ENCODE peak calls at places on chromosomes 3 and 15, in six cellular contexts. One of them, this sample, is unnamed.
A peak's percentile ranks its signal among the peaks of the same experiment; 100 is the strongest.

GRCh38 chr3:156226676-156227420 is 106.5 kb downstream of the KCNAB1 start:
- DNase-seq in astrocyte: no peak
- DNase-seq in Panc1: no peak
- DNase-seq in neural progenitor cell: no peak
- DNase-seq in kidney: no peak
- DNase-seq in thyroid gland: no peak
- DNase-seq in this sample: no peak

GRCh38 chr3:44160818-44161217 is 80.9 kb upstream of the TOPAZ1 start:
- DNase-seq in astrocyte: no peak
- DNase-seq in Panc1: no peak
- DNase-seq in neural progenitor cell: no peak
- DNase-seq in kidney: no peak
- DNase-seq in thyroid gland: no peak
- DNase-seq in this sample: no peak

GRCh38 chr15:60213377-60214010 is 184.3 kb downstream of the ANXA2 start:
- DNase-seq in astrocyte: no peak
- DNase-seq in Panc1: no peak
- DNase-seq in neural progenitor cell: no peak
- DNase-seq in kidney: no peak
- DNase-seq in thyroid gland: no peak
- DNase-seq in this sample: no peak

GRCh38 chr3:114627760-114628159 is 333.9 kb downstream of the TIGIT start:
- DNase-seq in astrocyte: no peak
- DNase-seq in Panc1: no peak
- DNase-seq in neural progenitor cell: no peak
- DNase-seq in kidney: peak; percentile 54
- DNase-seq in thyroid gland: peak; percentile 7
- DNase-seq in this sample: no peak

GRCh38 chr3:77460326-77460725 is 420.4 kb downstream of the ROBO2 start:
- DNase-seq in astrocyte: peak; percentile 76
- DNase-seq in Panc1: no peak
- DNase-seq in neural progenitor cell: no peak
- DNase-seq in kidney: no peak
- DNase-seq in thyroid gland: no peak
- DNase-seq in this sample: no peak

GRCh38 chr3:112900088-112900487 is 53.4 kb upstream of the CD200R1L start:
- DNase-seq in astrocyte: no peak
- DNase-seq in Panc1: no peak
- DNase-seq in neural progenitor cell: no peak
- DNase-seq in kidney: no peak
- DNase-seq in thyroid gland: no peak
- DNase-seq in this sample: no peak

GRCh38 chr15:32687556-32687955 is 30.2 kb upstream of the GREM1 start:
- DNase-seq in astrocyte: peak; percentile 79
- DNase-seq in Panc1: no peak
- DNase-seq in neural progenitor cell: no peak
- DNase-seq in kidney: no peak
- DNase-seq in thyroid gland: no peak
- DNase-seq in this sample: no peak

GRCh38 chr3:165518346-165518745 is 318.9 kb downstream of the BCHE start:
- DNase-seq in astrocyte: peak; percentile 14
- DNase-seq in Panc1: no peak
- DNase-seq in neural progenitor cell: no peak
- DNase-seq in kidney: no peak
- DNase-seq in thyroid gland: no peak
- DNase-seq in this sample: no peak

GRCh38 chr3:24145981-24146822 is 201.1 kb downstream of the NR1D2 start:
- DNase-seq in astrocyte: peak; percentile 86
- DNase-seq in Panc1: no peak
- DNase-seq in neural progenitor cell: no peak
- DNase-seq in kidney: no peak
- DNase-seq in thyroid gland: no peak
- DNase-seq in this sample: no peak

GRCh38 chr3:131794766-131795381 is 239.9 kb downstream of the CPNE4 start:
- DNase-seq in astrocyte: peak; percentile 34
- DNase-seq in Panc1: peak; percentile 39
- DNase-seq in neural progenitor cell: peak; percentile 66
- DNase-seq in kidney: no peak
- DNase-seq in thyroid gland: peak; percentile 21
- DNase-seq in this sample: no peak

GRCh38 chr3:41323860-41324259 is 124.6 kb downstream of the CTNNB1 start:
- DNase-seq in astrocyte: no peak
- DNase-seq in Panc1: no peak
- DNase-seq in neural progenitor cell: no peak
- DNase-seq in kidney: no peak
- DNase-seq in thyroid gland: no peak
- DNase-seq in this sample: no peak

GRCh38 chr15:73982251-73982962 is 9.7 kb downstream of the STOML1 start:
- DNase-seq in astrocyte: peak; percentile 92
- DNase-seq in Panc1: no peak
- DNase-seq in neural progenitor cell: no peak
- DNase-seq in kidney: peak; percentile 96
- DNase-seq in thyroid gland: peak; percentile 94
- DNase-seq in this sample: peak; percentile 83

GRCh38 chr3:55709411-55709997 is 222.4 kb upstream of the WNT5A start:
- DNase-seq in astrocyte: no peak
- DNase-seq in Panc1: no peak
- DNase-seq in neural progenitor cell: no peak
- DNase-seq in kidney: no peak
- DNase-seq in thyroid gland: no peak
- DNase-seq in this sample: no peak

GRCh38 chr3:45987368-45988099 is 8.1 kb downstream of the FYCO1 start:
- DNase-seq in astrocyte: peak; percentile 51
- DNase-seq in Panc1: no peak
- DNase-seq in neural progenitor cell: no peak
- DNase-seq in kidney: no peak
- DNase-seq in thyroid gland: peak; percentile 57
- DNase-seq in this sample: no peak

GRCh38 chr3:71240035-71240434 is 343.5 kb downstream of the FOXP1 start:
- DNase-seq in astrocyte: no peak
- DNase-seq in Panc1: no peak
- DNase-seq in neural progenitor cell: no peak
- DNase-seq in kidney: no peak
- DNase-seq in thyroid gland: no peak
- DNase-seq in this sample: no peak

GRCh38 chr3:142356818-142357217 is 91.0 kb downstream of the XRN1 start:
- DNase-seq in astrocyte: no peak
- DNase-seq in Panc1: no peak
- DNase-seq in neural progenitor cell: no peak
- DNase-seq in kidney: no peak
- DNase-seq in thyroid gland: no peak
- DNase-seq in this sample: no peak

GRCh38 chr3:57164217-57164605 is 942 bp downstream of the IL17RD start:
- DNase-seq in astrocyte: no peak
- DNase-seq in Panc1: no peak
- DNase-seq in neural progenitor cell: no peak
- DNase-seq in kidney: peak; percentile 81
- DNase-seq in thyroid gland: peak; percentile 61
- DNase-seq in this sample: peak; percentile 34

GRCh38 chr3:85560088-85560790 is 601.5 kb downstream of the CADM2 start:
- DNase-seq in astrocyte: peak; percentile 84
- DNase-seq in Panc1: no peak
- DNase-seq in neural progenitor cell: no peak
- DNase-seq in kidney: no peak
- DNase-seq in thyroid gland: peak; percentile 2
- DNase-seq in this sample: no peak

GRCh38 chr3:33645060-33645841 is 72.8 kb downstream of the CLASP2 start:
- DNase-seq in astrocyte: peak; percentile 49
- DNase-seq in Panc1: no peak
- DNase-seq in neural progenitor cell: peak; percentile 12
- DNase-seq in kidney: no peak
- DNase-seq in thyroid gland: no peak
- DNase-seq in this sample: no peak

GRCh38 chr3:48555231-48555948 is 1.2 kb downstream of the PFKFB4 start:
- DNase-seq in astrocyte: no peak
- DNase-seq in Panc1: no peak
- DNase-seq in neural progenitor cell: no peak
- DNase-seq in kidney: no peak
- DNase-seq in thyroid gland: peak; percentile 26
- DNase-seq in this sample: no peak

GRCh38 chr15:93034512-93034911 is 54.5 kb downstream of the RGMA start:
- DNase-seq in astrocyte: no peak
- DNase-seq in Panc1: no peak
- DNase-seq in neural progenitor cell: no peak
- DNase-seq in kidney: peak; percentile 21
- DNase-seq in thyroid gland: no peak
- DNase-seq in this sample: no peak

GRCh38 chr3:72655758-72656157 is 192.5 kb downstream of the SHQ1 start:
- DNase-seq in astrocyte: no peak
- DNase-seq in Panc1: no peak
- DNase-seq in neural progenitor cell: no peak
- DNase-seq in kidney: no peak
- DNase-seq in thyroid gland: no peak
- DNase-seq in this sample: no peak

GRCh38 chr3:18422972-18423371 is 2.2 kb downstream of the SATB1 start:
- DNase-seq in astrocyte: no peak
- DNase-seq in Panc1: no peak
- DNase-seq in neural progenitor cell: peak; percentile 7
- DNase-seq in kidney: no peak
- DNase-seq in thyroid gland: no peak
- DNase-seq in this sample: no peak

GRCh38 chr3:18425641-18426403 is 683 bp upstream of the SATB1 start:
- DNase-seq in astrocyte: no peak
- DNase-seq in Panc1: no peak
- DNase-seq in neural progenitor cell: peak; percentile 73
- DNase-seq in kidney: peak; percentile 88
- DNase-seq in thyroid gland: peak; percentile 86
- DNase-seq in this sample: peak; percentile 68

GRCh38 chr3:18424862-18425640 is at the start of gene SATB1:
- DNase-seq in astrocyte: peak; percentile 55
- DNase-seq in Panc1: no peak
- DNase-seq in neural progenitor cell: peak; percentile 90
- DNase-seq in kidney: peak; percentile 95
- DNase-seq in thyroid gland: peak; percentile 92
- DNase-seq in this sample: peak; percentile 88

GRCh38 chr3:18423401-18424212 is 1.5 kb downstream of the SATB1 start:
- DNase-seq in astrocyte: peak; percentile 54
- DNase-seq in Panc1: no peak
- DNase-seq in neural progenitor cell: peak; percentile 41
- DNase-seq in kidney: peak; percentile 43
- DNase-seq in thyroid gland: peak; percentile 54
- DNase-seq in this sample: peak; percentile 50

GRCh38 chr3:18424213-18424861 is 802 bp downstream of the SATB1 start:
- DNase-seq in astrocyte: no peak
- DNase-seq in Panc1: no peak
- DNase-seq in neural progenitor cell: peak; percentile 56
- DNase-seq in kidney: peak; percentile 67
- DNase-seq in thyroid gland: peak; percentile 23
- DNase-seq in this sample: no peak
- TF ChIP-seq CTCF in astrocyte: no peak
- TF ChIP-seq CTCF in Panc1: no peak
- TF ChIP-seq CTCF in neural progenitor cell: no peak
- TF ChIP-seq CTCF in kidney: no peak
- TF ChIP-seq CTCF in thyroid gland: no peak
- TF ChIP-seq CTCF in this sample: no peak

GRCh38 chr3:136931587-136931986 is 26.2 kb upstream of the IL20RB start:
- DNase-seq in astrocyte: no peak
- DNase-seq in Panc1: no peak
- DNase-seq in neural progenitor cell: no peak
- DNase-seq in kidney: no peak
- DNase-seq in thyroid gland: no peak
- DNase-seq in this sample: peak; percentile 26
- H3K4me3 ChIP-seq in astrocyte: no peak overlapping the region
- H3K4me3 ChIP-seq in Panc1: no peak overlapping the region
- H3K4me3 ChIP-seq in neural progenitor cell: no peak overlapping the region
- H3K4me3 ChIP-seq in kidney: no peak overlapping the region
- H3K4me3 ChIP-seq in thyroid gland: no peak overlapping the region
- H3K4me3 ChIP-seq in this sample: no peak overlapping the region

GRCh38 chr3:11305509-11305908 is 33.3 kb downstream of the ATG7 start:
- DNase-seq in astrocyte: no peak
- DNase-seq in Panc1: no peak
- DNase-seq in neural progenitor cell: no peak
- DNase-seq in kidney: no peak
- DNase-seq in thyroid gland: peak; percentile 5
- DNase-seq in this sample: no peak

GRCh38 chr3:11306815-11307589 is 34.8 kb downstream of the ATG7 start:
- DNase-seq in astrocyte: peak; percentile 68
- DNase-seq in Panc1: no peak
- DNase-seq in neural progenitor cell: no peak
- DNase-seq in kidney: no peak
- DNase-seq in thyroid gland: peak; percentile 62
- DNase-seq in this sample: no peak

GRCh38 chr3:11304160-11304559 is 32.0 kb downstream of the ATG7 start:
- DNase-seq in astrocyte: no peak
- DNase-seq in Panc1: no peak
- DNase-seq in neural progenitor cell: no peak
- DNase-seq in kidney: no peak
- DNase-seq in thyroid gland: no peak
- DNase-seq in this sample: no peak

GRCh38 chr3:11300970-11301369 is 28.8 kb downstream of the ATG7 start:
- DNase-seq in astrocyte: peak; percentile 24
- DNase-seq in Panc1: no peak
- DNase-seq in neural progenitor cell: no peak
- DNase-seq in kidney: no peak
- DNase-seq in thyroid gland: no peak
- DNase-seq in this sample: no peak

GRCh38 chr3:11302444-11302843 is 30.2 kb downstream of the ATG7 start:
- DNase-seq in astrocyte: no peak
- DNase-seq in Panc1: no peak
- DNase-seq in neural progenitor cell: no peak
- DNase-seq in kidney: no peak
- DNase-seq in thyroid gland: no peak
- DNase-seq in this sample: no peak
- H3K36me3 ChIP-seq in astrocyte: peaks cover 30% of the 10 kb centered on the region
- H3K36me3 ChIP-seq in Panc1: peaks cover 8% of the 10 kb centered on the region
- H3K36me3 ChIP-seq in neural progenitor cell: no peaks in the 10 kb centered on the region
- H3K36me3 ChIP-seq in kidney: peaks cover 11% of the 10 kb centered on the region
- H3K36me3 ChIP-seq in thyroid gland: peaks cover 7% of the 10 kb centered on the region
- H3K36me3 ChIP-seq in this sample: no peaks in the 10 kb centered on the region

DNA sequence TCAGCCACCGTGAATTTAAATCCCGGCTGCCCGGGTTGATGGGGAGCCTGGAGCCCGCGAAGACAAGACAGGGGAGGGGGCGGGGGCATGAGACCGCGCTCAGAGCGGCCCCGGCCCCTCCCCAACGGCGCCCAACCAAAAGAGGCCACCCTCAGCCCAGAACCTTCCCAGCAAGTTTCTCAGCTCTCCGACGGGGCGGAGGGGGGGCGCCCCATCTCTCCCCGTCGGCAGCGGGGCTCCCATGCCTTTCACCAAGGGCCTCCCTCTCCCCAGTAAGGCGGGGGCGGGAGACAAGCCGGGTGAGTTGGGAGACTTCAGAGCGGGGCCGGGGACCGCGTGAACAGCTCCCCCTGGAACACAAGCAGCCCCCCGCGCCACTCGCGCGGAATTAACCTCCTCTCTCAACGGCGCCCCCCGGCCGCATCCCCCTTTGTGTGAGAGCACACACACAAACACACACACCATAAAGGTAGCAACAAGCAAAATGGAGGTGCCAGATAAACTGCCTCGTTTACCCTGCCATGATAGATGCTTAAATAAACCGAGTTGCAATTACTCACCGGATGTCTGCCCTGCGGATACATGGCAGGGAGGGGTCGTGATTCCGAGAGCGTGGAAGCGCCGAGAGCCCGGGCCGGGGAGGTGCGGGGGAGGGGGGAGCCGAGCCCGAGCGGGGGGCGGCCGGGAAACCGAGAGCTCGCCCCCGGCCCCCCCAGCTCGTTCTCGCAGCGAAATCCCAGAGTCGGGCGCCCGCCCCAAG is 1.3 kb downstream of the TLE3 start:
- DNase-seq in astrocyte: no peak
- DNase-seq in Panc1: no peak
- DNase-seq in neural progenitor cell: no peak
- DNase-seq in kidney: peak; percentile 86
- DNase-seq in thyroid gland: peak; percentile 57
- DNase-seq in this sample: peak; percentile 79
- TF ChIP-seq CTCF in astrocyte: no peak
- TF ChIP-seq CTCF in Panc1: no peak
- TF ChIP-seq CTCF in neural progenitor cell: no peak
- TF ChIP-seq CTCF in kidney: no peak
- TF ChIP-seq CTCF in thyroid gland: no peak
- TF ChIP-seq CTCF in this sample: no peak

GRCh38 chr3:50450135-50450911 is 53.1 kb downstream of the CACNA2D2 start:
- DNase-seq in astrocyte: peak; percentile 71
- DNase-seq in Panc1: no peak
- DNase-seq in neural progenitor cell: peak; percentile 56
- DNase-seq in kidney: peak; percentile 91
- DNase-seq in thyroid gland: peak; percentile 91
- DNase-seq in this sample: peak; percentile 73
- H3K4me3 ChIP-seq in astrocyte: peak overlapping the region; percentile 11
- H3K4me3 ChIP-seq in Panc1: no peak overlapping the region
- H3K4me3 ChIP-seq in neural progenitor cell: no peak overlapping the region
- H3K4me3 ChIP-seq in kidney: no peak overlapping the region
- H3K4me3 ChIP-seq in thyroid gland: no peak overlapping the region
- H3K4me3 ChIP-seq in this sample: no peak overlapping the region